ENCODE peak calls at places on chromosome 2, in ten cellular contexts. C is upper lobe of right lung; X is CD4-positive, CD25-positive, alpha-beta regulatory T cell; W is lower lobe of right lung; A is thoracic aorta; K is IMR-90; Y is CD8-positive, alpha-beta T cell; O is H1; I is mesenchymal stem cell; H is iPS DF 6.9. G is an unnamed sample. For H3K4me1, the result is how much of the 10 kb centered on the place peaks cover.

GRCh38 chr2:88003074-88003755 is 13.1 kb downstream of the RNU2-63P start:
- DNase-seq in W (no peak), C (no peak), O (peak), K (no peak), X (no peak), A (no peak), I (no peak), Y (no peak), H (no peak), G (no peak)

GRCh38 chr2:95121495-95122196 is at the start of gene MRPS5:
- DNase-seq in C (peak), A (peak), I (peak), X (peak), Y (peak), W (peak), O (peak), H (peak), K (peak), G (peak)

GRCh38 chr2:190121971-190122370 is 59.4 kb upstream of the MSTN start:
- DNase-seq in A (no peak), H (peak), X (no peak), K (peak), I (peak), Y (no peak), W (no peak), O (no peak), C (no peak), G (no peak)

GRCh38 chr2:40348038-40348437 is 103.9 kb downstream of the SLC8A1 start:
- DNase-seq in H (no peak), O (no peak), K (no peak), I (no peak), Y (no peak), A (no peak), W (no peak), C (no peak), X (no peak), G (no peak)

GRCh38 chr2:1598800-1599199 is 145.5 kb downstream of the PXDN start:
- DNase-seq in C (peak), X (no peak), O (no peak), W (no peak), K (no peak), Y (no peak), A (no peak), I (no peak), H (no peak), G (no peak)

GRCh38 chr2:156339866-156340265 is 7.3 kb upstream of the NR4A2 start:
- DNase-seq in C (no peak), Y (no peak), K (no peak), W (no peak), I (no peak), O (no peak), X (no peak), A (no peak), H (no peak), G (no peak)

GRCh38 chr2:36650031-36650430 is 46.5 kb upstream of the VIT start:
- DNase-seq in A (no peak), X (no peak), Y (no peak), O (no peak), I (peak), H (no peak), K (peak), C (no peak), W (no peak), G (no peak)

GRCh38 chr2:26238301-26238958 is 6.0 kb downstream of the HADHA start:
- DNase-seq in W (no peak), A (no peak), O (no peak), K (peak), Y (no peak), H (no peak), C (no peak), X (no peak), I (peak), G (no peak)

GRCh38 chr2:231780123-231780908 is 766 bp downstream of the PDE6D start:
- DNase-seq in K (peak), O (peak), Y (no peak), X (peak), A (no peak), C (peak), H (no peak), I (peak), W (no peak), G (no peak)

GRCh38 chr2:203949228-203949627 is 12.7 kb downstream of the ICOS start:
- DNase-seq in C (no peak), X (no peak), Y (no peak), W (no peak), K (peak), A (no peak), H (no peak), O (no peak), I (peak), G (no peak)

GRCh38 chr2:157497603-157498314 is 53.9 kb upstream of the CYTIP start:
- DNase-seq in W (no peak), Y (no peak), I (peak), C (no peak), X (no peak), O (no peak), A (no peak), H (no peak), K (peak), G (no peak)

GRCh38 chr2:26302846-26303245 is 43.1 kb upstream of the SELENOI start:
- DNase-seq in I (no peak), K (no peak), C (no peak), W (no peak), O (no peak), Y (no peak), A (no peak), X (no peak), H (no peak), G (no peak)

GRCh38 chr2:239018291-239019192 is 170.7 kb downstream of the TWIST2 start:
- DNase-seq in O (no peak), Y (no peak), W (no peak), C (peak), X (no peak), K (no peak), I (no peak), H (no peak), A (no peak), G (no peak)

GRCh38 chr2:210617732-210618330 is 61.4 kb downstream of the CPS1 start:
- DNase-seq in H (no peak), Y (no peak), W (no peak), C (no peak), K (peak), O (no peak), I (peak), X (no peak), A (no peak), G (no peak)

GRCh38 chr2:157596992-157597681 is 31.5 kb downstream of the ACVR1C start:
- DNase-seq in O (peak), I (peak), W (peak), C (peak), X (peak), Y (peak), A (no peak), H (peak), K (peak), G (no peak)

GRCh38 chr2:181178823-181179412 is 198.5 kb downstream of the UBE2E3 start:
- DNase-seq in H (peak), X (no peak), A (no peak), C (no peak), Y (no peak), O (no peak), I (no peak), K (no peak), W (no peak), G (no peak)

GRCh38 chr2:224775638-224776037 is 59.5 kb upstream of the CCDC195 start:
- DNase-seq in A (no peak), W (no peak), Y (no peak), O (no peak), I (no peak), K (no peak), H (no peak), C (no peak), X (no peak), G (no peak)

GRCh38 chr2:178385595-178386148 is 65.3 kb downstream of the PRKRA start:
- DNase-seq in C (no peak), W (no peak), K (peak), O (no peak), A (no peak), I (no peak), X (no peak), Y (no peak), H (no peak), G (no peak)

GRCh38 chr2:28896906-28897305 is 2.4 kb downstream of the WDR43 start:
- DNase-seq in O (no peak), C (no peak), W (no peak), A (no peak), I (peak), X (no peak), H (no peak), Y (no peak), K (peak), G (no peak)

GRCh38 chr2:232492236-232492848 is 4.7 kb upstream of the ECEL1 start:
- DNase-seq in H (no peak), O (no peak), K (no peak), X (no peak), C (no peak), A (no peak), Y (no peak), W (peak), I (no peak), G (no peak)

GRCh38 chr2:27303093-27304025 is 4.9 kb downstream of the UCN start:
- DNase-seq in K (peak), I (peak), A (no peak), C (peak), W (no peak), O (peak), Y (no peak), X (peak), H (no peak), G (no peak)

GRCh38 chr2:238509151-238509820 is 82.6 kb downstream of the ASB1 start:
- DNase-seq in O (peak), C (peak), Y (no peak), I (no peak), H (no peak), K (peak), A (no peak), W (no peak), X (no peak), G (no peak)

GRCh38 chr2:27735263-27735904 is 36.1 kb upstream of the MRPL33 start:
- DNase-seq in O (peak), Y (peak), A (peak), W (peak), I (peak), K (peak), H (no peak), C (peak), X (peak), G (peak)

GRCh38 chr2:128513416-128514283 is 195.0 kb upstream of the HS6ST1 start:
- DNase-seq in Y (no peak), C (peak), W (peak), X (no peak), A (no peak), I (no peak), K (no peak), H (no peak), O (no peak), G (no peak)

GRCh38 chr2:230874876-230875275 is 10.1 kb downstream of the ITM2C start:
- DNase-seq in O (no peak), K (no peak), Y (peak), C (no peak), A (no peak), H (no peak), X (no peak), I (no peak), W (no peak), G (peak)

GRCh38 chr2:133194777-133195335 is 373.4 kb downstream of the NCKAP5 start:
- DNase-seq in C (no peak), H (no peak), I (no peak), Y (no peak), W (no peak), K (no peak), A (no peak), O (no peak), X (no peak), G (no peak)

GRCh38 chr2:20398956-20399567 is 47.8 kb upstream of the RHOB start:
- DNase-seq in K (peak), H (no peak), Y (no peak), C (no peak), A (no peak), O (no peak), W (no peak), I (peak), X (no peak), G (no peak)

GRCh38 chr2:181364492-181365175 is 92.6 kb upstream of the ITGA4 start:
- DNase-seq in O (no peak), Y (no peak), K (no peak), W (no peak), C (no peak), X (no peak), H (no peak), A (no peak), I (peak), G (no peak)

GRCh38 chr2:174023591-174024523 is 58.7 kb upstream of the SP3 start:
- DNase-seq in O (peak), A (no peak), H (no peak), W (peak), I (peak), Y (no peak), X (no peak), K (peak), C (peak), G (peak)

GRCh38 chr2:180763249-180763989 is 217.0 kb upstream of the UBE2E3 start:
- DNase-seq in Y (no peak), I (no peak), C (no peak), A (no peak), O (no peak), K (no peak), W (no peak), H (no peak), X (no peak), G (no peak)

GRCh38 chr2:85066006-85066405 is 67.2 kb upstream of the TCF7L1 start:
- DNase-seq in X (no peak), C (no peak), A (no peak), I (no peak), H (no peak), K (no peak), Y (no peak), W (no peak), O (no peak), G (no peak)

GRCh38 chr2:3201296-3201695 is 176.3 kb downstream of the EIPR1 start:
- DNase-seq in X (no peak), A (no peak), I (no peak), O (no peak), H (no peak), Y (no peak), K (no peak), C (no peak), W (no peak), G (no peak)

GRCh38 chr2:226076529-226076928 is 677.0 kb downstream of the NYAP2 start:
- DNase-seq in H (no peak), X (no peak), K (no peak), I (no peak), A (no peak), Y (no peak), C (no peak), W (no peak), O (no peak), G (no peak)

GRCh38 chr2:125596612-125597011 is 1059.3 kb upstream of the GYPC start:
- DNase-seq in X (no peak), C (no peak), I (no peak), K (no peak), W (no peak), Y (no peak), O (no peak), H (no peak), A (no peak), G (no peak)

GRCh38 chr2:192005214-192005613 is 158.3 kb upstream of the CAVIN2 start:
- DNase-seq in H (no peak), X (no peak), O (no peak), Y (no peak), K (no peak), I (no peak), A (no peak), C (no peak), W (no peak), G (no peak)

GRCh38 chr2:70831861-70832260 is 3.8 kb downstream of the CD207 start:
- DNase-seq in C (peak), O (peak), W (no peak), I (no peak), A (no peak), Y (no peak), X (no peak), K (no peak), H (no peak), G (no peak)
- H3K4me1 ChIP-seq in C (under half), O (under half), W (under half), I (under half), A (under half), Y (under half), X (under half), K (under half), H (under half), G (under half)

GRCh38 chr2:99421469-99421868 is 68.3 kb downstream of the REV1 start:
- DNase-seq in A (no peak), K (peak), W (no peak), Y (no peak), I (peak), O (no peak), H (no peak), X (no peak), C (no peak), G (no peak)
- H3K27ac ChIP-seq in A (no peak), K (no peak), W (no peak), Y (no peak), I (peak), O (no peak), H (no peak), X (no peak), C (no peak), G (no peak)

GRCh38 chr2:142758973-142759372 is 118.5 kb upstream of the KYNU start:
- DNase-seq in K (no peak), W (no peak), Y (no peak), I (no peak), O (no peak), X (no peak), C (no peak), H (no peak), A (no peak), G (no peak)
- H3K4me1 ChIP-seq in K (under half), W (under half), Y (under half), I (under half), O (under half), X (under half), C (under half), H (under half), A (under half), G (under half)

GRCh38 chr2:169509955-169510354 is 453 bp downstream of the KLHL41 start:
- DNase-seq in W (no peak), X (no peak), C (no peak), Y (no peak), H (no peak), O (no peak), A (no peak), I (no peak), K (no peak), G (no peak)

GRCh38 chr2:169513926-169514325 is 4.4 kb downstream of the KLHL41 start:
- DNase-seq in H (no peak), I (no peak), Y (no peak), X (no peak), A (no peak), W (no peak), O (no peak), K (no peak), C (no peak), G (no peak)

GRCh38 chr2:169511818-169512217 is 2.3 kb downstream of the KLHL41 start:
- DNase-seq in Y (no peak), W (no peak), C (no peak), H (no peak), O (no peak), X (no peak), I (no peak), K (no peak), A (no peak), G (no peak)

GRCh38 chr2:169513094-169513493 is 3.6 kb downstream of the KLHL41 start:
- DNase-seq in C (no peak), K (no peak), I (no peak), A (no peak), Y (no peak), W (no peak), O (no peak), X (no peak), H (no peak), G (no peak)

GRCh38 chr2:169512525-169512924 is 3.0 kb downstream of the KLHL41 start:
- DNase-seq in X (no peak), Y (no peak), I (peak), C (no peak), O (no peak), A (no peak), K (peak), H (no peak), W (no peak), G (no peak)
- H3K27ac ChIP-seq in X (no peak), Y (no peak), I (no peak), C (no peak), O (no peak), A (no peak), K (no peak), H (no peak), W (no peak), G (no peak)

DNA sequence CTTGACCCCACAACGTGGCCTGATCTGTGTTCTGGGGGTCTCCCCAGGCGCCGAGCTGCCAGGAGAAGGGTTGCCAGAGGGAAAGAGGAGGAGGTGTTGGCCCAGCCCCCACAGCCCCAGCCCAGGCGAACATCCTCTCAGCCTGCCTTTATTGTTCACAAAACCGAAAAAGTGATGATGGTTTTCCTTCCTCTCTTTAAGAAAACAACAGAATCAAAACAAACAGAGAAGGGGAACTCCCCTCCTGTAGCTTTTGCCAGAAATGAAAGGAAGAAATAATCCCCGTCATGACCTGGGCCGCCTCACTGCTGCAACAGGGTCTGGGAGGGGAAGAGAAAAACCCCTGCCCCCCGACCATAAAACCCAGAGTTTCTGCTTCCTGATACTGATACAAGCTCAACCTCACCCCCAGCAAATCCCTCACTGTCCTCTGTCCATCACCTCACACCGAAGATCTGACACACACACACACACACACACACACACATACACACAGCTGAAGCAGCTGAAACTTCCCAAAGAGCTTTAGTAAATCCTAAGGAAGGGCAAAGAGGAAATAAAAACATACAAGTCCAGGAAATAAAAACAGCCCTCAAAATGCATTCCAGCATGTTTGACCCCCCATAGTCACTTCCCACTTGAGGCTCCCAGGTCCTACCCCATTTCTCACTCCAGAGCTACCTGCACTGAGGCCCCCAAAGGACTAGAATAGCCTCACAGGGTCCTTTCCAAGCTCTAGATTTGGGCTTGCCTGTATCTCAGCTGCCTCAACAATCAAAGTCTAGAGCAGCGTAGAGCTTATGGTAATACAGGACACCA is 51.8 kb downstream of the ZFP36L2 start:
- DNase-seq in I (no peak), X (peak), Y (peak), O (no peak), A (no peak), W (no peak), K (no peak), C (no peak), H (no peak), G (no peak)
- H3K4me1 ChIP-seq in I (under half), X (half or more), Y (half or more), O (under half), A (under half), W (half or more), K (under half), C (half or more), H (under half), G (under half)

DNA sequence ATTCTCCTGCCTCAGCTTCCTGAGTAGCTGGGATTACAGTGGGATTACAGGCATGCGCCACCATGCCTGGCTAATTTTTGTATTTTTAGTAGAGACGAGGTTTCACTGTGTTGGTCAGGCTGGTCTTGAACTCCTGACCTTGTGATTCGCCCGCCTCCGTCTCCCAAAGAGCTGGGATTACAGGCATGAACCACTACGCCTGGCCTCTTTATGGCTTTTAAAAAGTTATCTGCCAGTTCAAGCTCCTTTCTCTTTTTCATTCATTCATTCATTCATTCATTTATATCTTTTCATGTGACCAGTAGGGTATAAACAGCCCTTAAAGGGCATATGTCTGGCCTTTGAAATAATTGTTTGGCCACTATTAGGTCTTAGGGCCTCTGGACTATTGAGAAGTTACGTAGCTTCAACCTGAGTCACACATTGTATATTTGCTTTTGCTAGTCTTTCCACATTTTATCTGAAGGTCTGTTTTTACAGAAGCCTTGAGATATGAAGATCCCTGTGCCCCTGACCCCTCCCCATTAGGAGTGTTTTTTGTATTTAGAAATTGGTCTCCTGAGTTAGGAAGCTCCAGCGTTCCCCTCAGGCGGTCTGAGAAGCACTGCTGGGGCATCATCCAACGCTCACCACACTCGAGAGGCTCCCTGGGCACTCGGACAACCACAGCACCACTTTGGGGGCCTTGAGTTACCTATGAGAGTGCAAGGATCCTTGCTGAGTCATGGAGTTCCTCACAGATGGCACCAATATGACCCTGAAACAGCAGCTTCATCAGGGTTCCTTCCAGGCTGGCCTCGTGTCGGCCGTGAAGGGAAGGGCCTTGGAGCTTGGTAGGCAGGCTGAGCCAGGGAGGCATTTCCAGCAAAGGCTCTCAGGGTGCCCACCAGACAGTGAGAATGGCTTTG is 21.8 kb downstream of the FZD5 start:
- DNase-seq in H (no peak), O (no peak), A (no peak), C (no peak), Y (no peak), W (no peak), X (no peak), I (peak), K (peak), G (no peak)
- H3K27ac ChIP-seq in H (no peak), O (no peak), A (no peak), C (no peak), Y (no peak), W (no peak), X (no peak), I (no peak), K (peak), G (no peak)

G was measured in ascending aorta.